ENCODE peak calls at places on chromosomes 4 and X, in ten cellular contexts. One of them, this sample, is unnamed.
A peak's percentile ranks its signal among the peaks of the same experiment; 100 is the strongest.

GRCh38 chr4:113162089-113162488 is 112.6 kb downstream of the ANK2 start:
- DNase-seq in BE2C: no peak
- DNase-seq in hepatocyte: no peak
- DNase-seq in activated naive CD8-positive, alpha-beta T cell treated with anti-CD3 and anti-CD28 coated beads for 36 hours: no peak
- DNase-seq in stimulated activated CD4-positive, alpha-beta T cell treated with anti-CD3 and anti-CD28 coated beads, Interleukin-1b, Interleukin-23, amount 100 ng/mL, for 4 hours: no peak
- DNase-seq in activated CD8-positive, alpha-beta T cell treated with anti-CD3 and anti-CD28 coated beads, Interleukin-2, amount 10 ng/mL, durations not matched to agents 7 days and 5 days: no peak
- DNase-seq in CD4-positive, alpha-beta T cell: no peak
- DNase-seq in left ventricle myocardium superior: no peak
- DNase-seq in breast epithelium: no peak
- DNase-seq in EH: peak; percentile 4
- DNase-seq in this sample: no peak

GRCh38 chrX:114500622-114501021 is 83.3 kb upstream of the HTR2C start:
- DNase-seq in BE2C: no peak
- DNase-seq in hepatocyte: no peak
- DNase-seq in activated naive CD8-positive, alpha-beta T cell treated with anti-CD3 and anti-CD28 coated beads for 36 hours: no peak
- DNase-seq in stimulated activated CD4-positive, alpha-beta T cell treated with anti-CD3 and anti-CD28 coated beads, Interleukin-1b, Interleukin-23, amount 100 ng/mL, for 4 hours: no peak
- DNase-seq in activated CD8-positive, alpha-beta T cell treated with anti-CD3 and anti-CD28 coated beads, Interleukin-2, amount 10 ng/mL, durations not matched to agents 7 days and 5 days: no peak
- DNase-seq in CD4-positive, alpha-beta T cell: no peak
- DNase-seq in left ventricle myocardium superior: no peak
- DNase-seq in breast epithelium: no peak
- DNase-seq in EH: no peak
- DNase-seq in this sample: no peak

GRCh38 chr4:186258216-186258811 is 7.7 kb upstream of the F11 start:
- DNase-seq in BE2C: no peak
- DNase-seq in hepatocyte: no peak
- DNase-seq in activated naive CD8-positive, alpha-beta T cell treated with anti-CD3 and anti-CD28 coated beads for 36 hours: no peak
- DNase-seq in stimulated activated CD4-positive, alpha-beta T cell treated with anti-CD3 and anti-CD28 coated beads, Interleukin-1b, Interleukin-23, amount 100 ng/mL, for 4 hours: no peak
- DNase-seq in activated CD8-positive, alpha-beta T cell treated with anti-CD3 and anti-CD28 coated beads, Interleukin-2, amount 10 ng/mL, durations not matched to agents 7 days and 5 days: no peak
- DNase-seq in CD4-positive, alpha-beta T cell: no peak
- DNase-seq in left ventricle myocardium superior: no peak
- DNase-seq in breast epithelium: no peak
- DNase-seq in EH: no peak
- DNase-seq in this sample: no peak

GRCh38 chr4:69832326-69833030 is 27.5 kb downstream of the SULT1E1 start:
- DNase-seq in BE2C: no peak
- DNase-seq in hepatocyte: peak; percentile 81
- DNase-seq in activated naive CD8-positive, alpha-beta T cell treated with anti-CD3 and anti-CD28 coated beads for 36 hours: no peak
- DNase-seq in stimulated activated CD4-positive, alpha-beta T cell treated with anti-CD3 and anti-CD28 coated beads, Interleukin-1b, Interleukin-23, amount 100 ng/mL, for 4 hours: no peak
- DNase-seq in activated CD8-positive, alpha-beta T cell treated with anti-CD3 and anti-CD28 coated beads, Interleukin-2, amount 10 ng/mL, durations not matched to agents 7 days and 5 days: no peak
- DNase-seq in CD4-positive, alpha-beta T cell: no peak
- DNase-seq in left ventricle myocardium superior: no peak
- DNase-seq in breast epithelium: no peak
- DNase-seq in EH: no peak
- DNase-seq in this sample: no peak

GRCh38 chrX:120001787-120002186 is 58.2 kb upstream of the NKAP start:
- DNase-seq in BE2C: no peak
- DNase-seq in hepatocyte: no peak
- DNase-seq in activated naive CD8-positive, alpha-beta T cell treated with anti-CD3 and anti-CD28 coated beads for 36 hours: no peak
- DNase-seq in stimulated activated CD4-positive, alpha-beta T cell treated with anti-CD3 and anti-CD28 coated beads, Interleukin-1b, Interleukin-23, amount 100 ng/mL, for 4 hours: no peak
- DNase-seq in activated CD8-positive, alpha-beta T cell treated with anti-CD3 and anti-CD28 coated beads, Interleukin-2, amount 10 ng/mL, durations not matched to agents 7 days and 5 days: no peak
- DNase-seq in CD4-positive, alpha-beta T cell: no peak
- DNase-seq in left ventricle myocardium superior: no peak
- DNase-seq in breast epithelium: no peak
- DNase-seq in EH: no peak
- DNase-seq in this sample: no peak

GRCh38 chrX:136468391-136469103 is 19.2 kb upstream of the BRS3 start:
- DNase-seq in BE2C: no peak
- DNase-seq in hepatocyte: no peak
- DNase-seq in activated naive CD8-positive, alpha-beta T cell treated with anti-CD3 and anti-CD28 coated beads for 36 hours: no peak
- DNase-seq in stimulated activated CD4-positive, alpha-beta T cell treated with anti-CD3 and anti-CD28 coated beads, Interleukin-1b, Interleukin-23, amount 100 ng/mL, for 4 hours: no peak
- DNase-seq in activated CD8-positive, alpha-beta T cell treated with anti-CD3 and anti-CD28 coated beads, Interleukin-2, amount 10 ng/mL, durations not matched to agents 7 days and 5 days: no peak
- DNase-seq in CD4-positive, alpha-beta T cell: no peak
- DNase-seq in left ventricle myocardium superior: no peak
- DNase-seq in breast epithelium: no peak
- DNase-seq in EH: no peak
- DNase-seq in this sample: no peak

GRCh38 chrX:45781901-45782553 is 581.4 kb upstream of the DIPK2B start:
- DNase-seq in BE2C: no peak
- DNase-seq in hepatocyte: peak; percentile 47
- DNase-seq in activated naive CD8-positive, alpha-beta T cell treated with anti-CD3 and anti-CD28 coated beads for 36 hours: no peak
- DNase-seq in stimulated activated CD4-positive, alpha-beta T cell treated with anti-CD3 and anti-CD28 coated beads, Interleukin-1b, Interleukin-23, amount 100 ng/mL, for 4 hours: no peak
- DNase-seq in activated CD8-positive, alpha-beta T cell treated with anti-CD3 and anti-CD28 coated beads, Interleukin-2, amount 10 ng/mL, durations not matched to agents 7 days and 5 days: no peak
- DNase-seq in CD4-positive, alpha-beta T cell: no peak
- DNase-seq in left ventricle myocardium superior: no peak
- DNase-seq in breast epithelium: no peak
- DNase-seq in EH: peak; percentile 76
- DNase-seq in this sample: no peak

GRCh38 chr4:154677300-154677699 is 64.8 kb upstream of the FGG start:
- DNase-seq in BE2C: no peak
- DNase-seq in hepatocyte: no peak
- DNase-seq in activated naive CD8-positive, alpha-beta T cell treated with anti-CD3 and anti-CD28 coated beads for 36 hours: no peak
- DNase-seq in stimulated activated CD4-positive, alpha-beta T cell treated with anti-CD3 and anti-CD28 coated beads, Interleukin-1b, Interleukin-23, amount 100 ng/mL, for 4 hours: no peak
- DNase-seq in activated CD8-positive, alpha-beta T cell treated with anti-CD3 and anti-CD28 coated beads, Interleukin-2, amount 10 ng/mL, durations not matched to agents 7 days and 5 days: no peak
- DNase-seq in CD4-positive, alpha-beta T cell: no peak
- DNase-seq in left ventricle myocardium superior: no peak
- DNase-seq in breast epithelium: no peak
- DNase-seq in EH: no peak
- DNase-seq in this sample: no peak

GRCh38 chr4:125991398-125991797 is 676.6 kb downstream of the FAT4 start:
- DNase-seq in BE2C: no peak
- DNase-seq in hepatocyte: no peak
- DNase-seq in activated naive CD8-positive, alpha-beta T cell treated with anti-CD3 and anti-CD28 coated beads for 36 hours: no peak
- DNase-seq in stimulated activated CD4-positive, alpha-beta T cell treated with anti-CD3 and anti-CD28 coated beads, Interleukin-1b, Interleukin-23, amount 100 ng/mL, for 4 hours: no peak
- DNase-seq in activated CD8-positive, alpha-beta T cell treated with anti-CD3 and anti-CD28 coated beads, Interleukin-2, amount 10 ng/mL, durations not matched to agents 7 days and 5 days: no peak
- DNase-seq in CD4-positive, alpha-beta T cell: no peak
- DNase-seq in left ventricle myocardium superior: no peak
- DNase-seq in breast epithelium: no peak
- DNase-seq in EH: peak; percentile 6
- DNase-seq in this sample: no peak

GRCh38 chrX:47358387-47359065 is 11.9 kb upstream of the ZNF157 start:
- DNase-seq in BE2C: no peak
- DNase-seq in hepatocyte: no peak
- DNase-seq in activated naive CD8-positive, alpha-beta T cell treated with anti-CD3 and anti-CD28 coated beads for 36 hours: peak; percentile 3
- DNase-seq in stimulated activated CD4-positive, alpha-beta T cell treated with anti-CD3 and anti-CD28 coated beads, Interleukin-1b, Interleukin-23, amount 100 ng/mL, for 4 hours: no peak
- DNase-seq in activated CD8-positive, alpha-beta T cell treated with anti-CD3 and anti-CD28 coated beads, Interleukin-2, amount 10 ng/mL, durations not matched to agents 7 days and 5 days: peak; percentile 20
- DNase-seq in CD4-positive, alpha-beta T cell: peak; percentile 13
- DNase-seq in left ventricle myocardium superior: no peak
- DNase-seq in breast epithelium: no peak
- DNase-seq in EH: peak; percentile 6
- DNase-seq in this sample: no peak

GRCh38 chrX:10014462-10015373 is 47.6 kb downstream of the CLDN34 start:
- DNase-seq in BE2C: peak; percentile 73
- DNase-seq in hepatocyte: peak; percentile 91
- DNase-seq in activated naive CD8-positive, alpha-beta T cell treated with anti-CD3 and anti-CD28 coated beads for 36 hours: peak; percentile 75
- DNase-seq in stimulated activated CD4-positive, alpha-beta T cell treated with anti-CD3 and anti-CD28 coated beads, Interleukin-1b, Interleukin-23, amount 100 ng/mL, for 4 hours: peak; percentile 65
- DNase-seq in activated CD8-positive, alpha-beta T cell treated with anti-CD3 and anti-CD28 coated beads, Interleukin-2, amount 10 ng/mL, durations not matched to agents 7 days and 5 days: peak; percentile 80
- DNase-seq in CD4-positive, alpha-beta T cell: peak; percentile 76
- DNase-seq in left ventricle myocardium superior: peak; percentile 94
- DNase-seq in breast epithelium: peak; percentile 81
- DNase-seq in EH: peak; percentile 91
- DNase-seq in this sample: peak; percentile 95

GRCh38 chrX:114774691-114775090 is 190.8 kb downstream of the HTR2C start:
- DNase-seq in BE2C: peak; percentile 24
- DNase-seq in hepatocyte: peak; percentile 11
- DNase-seq in activated naive CD8-positive, alpha-beta T cell treated with anti-CD3 and anti-CD28 coated beads for 36 hours: no peak
- DNase-seq in stimulated activated CD4-positive, alpha-beta T cell treated with anti-CD3 and anti-CD28 coated beads, Interleukin-1b, Interleukin-23, amount 100 ng/mL, for 4 hours: no peak
- DNase-seq in activated CD8-positive, alpha-beta T cell treated with anti-CD3 and anti-CD28 coated beads, Interleukin-2, amount 10 ng/mL, durations not matched to agents 7 days and 5 days: no peak
- DNase-seq in CD4-positive, alpha-beta T cell: no peak
- DNase-seq in left ventricle myocardium superior: no peak
- DNase-seq in breast epithelium: no peak
- DNase-seq in EH: peak; percentile 0
- DNase-seq in this sample: no peak

GRCh38 chr4:145781306-145781705 is 101.4 kb downstream of the C4orf51 start:
- DNase-seq in BE2C: no peak
- DNase-seq in hepatocyte: no peak
- DNase-seq in activated naive CD8-positive, alpha-beta T cell treated with anti-CD3 and anti-CD28 coated beads for 36 hours: no peak
- DNase-seq in stimulated activated CD4-positive, alpha-beta T cell treated with anti-CD3 and anti-CD28 coated beads, Interleukin-1b, Interleukin-23, amount 100 ng/mL, for 4 hours: no peak
- DNase-seq in activated CD8-positive, alpha-beta T cell treated with anti-CD3 and anti-CD28 coated beads, Interleukin-2, amount 10 ng/mL, durations not matched to agents 7 days and 5 days: no peak
- DNase-seq in CD4-positive, alpha-beta T cell: no peak
- DNase-seq in left ventricle myocardium superior: no peak
- DNase-seq in breast epithelium: no peak
- DNase-seq in EH: no peak
- DNase-seq in this sample: no peak

GRCh38 chr4:81622028-81622427 is 150.3 kb upstream of the RASGEF1B start:
- DNase-seq in BE2C: no peak
- DNase-seq in hepatocyte: no peak
- DNase-seq in activated naive CD8-positive, alpha-beta T cell treated with anti-CD3 and anti-CD28 coated beads for 36 hours: no peak
- DNase-seq in stimulated activated CD4-positive, alpha-beta T cell treated with anti-CD3 and anti-CD28 coated beads, Interleukin-1b, Interleukin-23, amount 100 ng/mL, for 4 hours: no peak
- DNase-seq in activated CD8-positive, alpha-beta T cell treated with anti-CD3 and anti-CD28 coated beads, Interleukin-2, amount 10 ng/mL, durations not matched to agents 7 days and 5 days: no peak
- DNase-seq in CD4-positive, alpha-beta T cell: no peak
- DNase-seq in left ventricle myocardium superior: no peak
- DNase-seq in breast epithelium: no peak
- DNase-seq in EH: no peak
- DNase-seq in this sample: no peak

GRCh38 chr4:167000141-167000852 is 234.0 kb downstream of the SPOCK3 start:
- DNase-seq in BE2C: no peak
- DNase-seq in hepatocyte: peak; percentile 37
- DNase-seq in activated naive CD8-positive, alpha-beta T cell treated with anti-CD3 and anti-CD28 coated beads for 36 hours: no peak
- DNase-seq in stimulated activated CD4-positive, alpha-beta T cell treated with anti-CD3 and anti-CD28 coated beads, Interleukin-1b, Interleukin-23, amount 100 ng/mL, for 4 hours: no peak
- DNase-seq in activated CD8-positive, alpha-beta T cell treated with anti-CD3 and anti-CD28 coated beads, Interleukin-2, amount 10 ng/mL, durations not matched to agents 7 days and 5 days: no peak
- DNase-seq in CD4-positive, alpha-beta T cell: no peak
- DNase-seq in left ventricle myocardium superior: no peak
- DNase-seq in breast epithelium: no peak
- DNase-seq in EH: no peak
- DNase-seq in this sample: no peak

GRCh38 chrX:155071694-155072215 is 447 bp downstream of the BRCC3 start:
- DNase-seq in BE2C: no peak
- DNase-seq in hepatocyte: no peak
- DNase-seq in activated naive CD8-positive, alpha-beta T cell treated with anti-CD3 and anti-CD28 coated beads for 36 hours: no peak
- DNase-seq in stimulated activated CD4-positive, alpha-beta T cell treated with anti-CD3 and anti-CD28 coated beads, Interleukin-1b, Interleukin-23, amount 100 ng/mL, for 4 hours: no peak
- DNase-seq in activated CD8-positive, alpha-beta T cell treated with anti-CD3 and anti-CD28 coated beads, Interleukin-2, amount 10 ng/mL, durations not matched to agents 7 days and 5 days: peak; percentile 24
- DNase-seq in CD4-positive, alpha-beta T cell: no peak
- DNase-seq in left ventricle myocardium superior: no peak
- DNase-seq in breast epithelium: no peak
- DNase-seq in EH: no peak
- DNase-seq in this sample: no peak

GRCh38 chrX:152842772-152843338 is 12.0 kb downstream of the NSDHL start:
- DNase-seq in BE2C: no peak
- DNase-seq in hepatocyte: no peak
- DNase-seq in activated naive CD8-positive, alpha-beta T cell treated with anti-CD3 and anti-CD28 coated beads for 36 hours: no peak
- DNase-seq in stimulated activated CD4-positive, alpha-beta T cell treated with anti-CD3 and anti-CD28 coated beads, Interleukin-1b, Interleukin-23, amount 100 ng/mL, for 4 hours: no peak
- DNase-seq in activated CD8-positive, alpha-beta T cell treated with anti-CD3 and anti-CD28 coated beads, Interleukin-2, amount 10 ng/mL, durations not matched to agents 7 days and 5 days: no peak
- DNase-seq in CD4-positive, alpha-beta T cell: no peak
- DNase-seq in left ventricle myocardium superior: no peak
- DNase-seq in breast epithelium: no peak
- DNase-seq in EH: no peak
- DNase-seq in this sample: no peak

This sample was measured in upper lobe of right lung.